ENCODE peak calls at places on chromosomes 12 and 14, in five cellular contexts. V is right lobe of liver, B is IMR-90, D is suprapubic skin, O is adrenal gland. U is an unnamed sample.

GRCh38 chr12:77229640-77230442 is 164.5 kb upstream of the E2F7 start:
- DNase-seq in O (no peak), V (no peak), B (no peak), D (no peak), U (no peak)

GRCh38 chr14:88948199-88948598 is 123.7 kb downstream of the TTC8 start:
- DNase-seq in O (no peak), V (no peak), B (peak), D (no peak), U (no peak)

GRCh38 chr12:27571463-27571862 is 47.5 kb downstream of the PPFIBP1 start:
- DNase-seq in B (peak), O (no peak), D (no peak), V (no peak), U (no peak)

GRCh38 chr14:66752109-66752508 is 244.2 kb downstream of the GPHN start:
- DNase-seq in O (no peak), V (no peak), D (no peak), B (no peak), U (no peak)

GRCh38 chr12:14635776-14636175 is 60.6 kb downstream of the GUCY2C start:
- DNase-seq in O (no peak), D (no peak), B (no peak), V (no peak), U (no peak)

GRCh38 chr12:130870442-130871285 is 1.2 kb upstream of the RAN start:
- DNase-seq in V (peak), D (peak), O (peak), B (peak), U (peak)

GRCh38 chr14:60396718-60397343 is 89.0 kb downstream of the C14orf39 start:
- DNase-seq in B (peak), V (no peak), D (no peak), O (no peak), U (no peak)

GRCh38 chr12:31590730-31591307 is at the start of gene DENND5B:
- DNase-seq in B (peak), D (no peak), O (peak), V (peak), U (no peak)

GRCh38 chr12:53208877-53209463 is 1.9 kb upstream of the ITGB7 start:
- DNase-seq in O (no peak), V (no peak), D (no peak), B (no peak), U (no peak)

GRCh38 chr12:103538397-103538796 is 42.6 kb upstream of the C12orf42 start:
- DNase-seq in O (no peak), D (no peak), V (no peak), B (no peak), U (peak)

GRCh38 chr14:71141701-71142374 is 234.6 kb downstream of the PCNX1 start:
- DNase-seq in O (no peak), V (no peak), B (peak), D (peak), U (no peak)

GRCh38 chr12:48307269-48307668 is 43.5 kb downstream of the ZNF641 start:
- DNase-seq in B (no peak), O (no peak), V (no peak), D (no peak), U (no peak)

GRCh38 chr14:26925876-26926584 is 328.2 kb upstream of the NOVA1 start:
- DNase-seq in B (no peak), D (no peak), O (no peak), V (no peak), U (no peak)

GRCh38 chr12:6962285-6963015 is 8.0 kb downstream of the PHB2 start:
- DNase-seq in D (no peak), V (peak), O (no peak), B (no peak), U (no peak)

DNA sequence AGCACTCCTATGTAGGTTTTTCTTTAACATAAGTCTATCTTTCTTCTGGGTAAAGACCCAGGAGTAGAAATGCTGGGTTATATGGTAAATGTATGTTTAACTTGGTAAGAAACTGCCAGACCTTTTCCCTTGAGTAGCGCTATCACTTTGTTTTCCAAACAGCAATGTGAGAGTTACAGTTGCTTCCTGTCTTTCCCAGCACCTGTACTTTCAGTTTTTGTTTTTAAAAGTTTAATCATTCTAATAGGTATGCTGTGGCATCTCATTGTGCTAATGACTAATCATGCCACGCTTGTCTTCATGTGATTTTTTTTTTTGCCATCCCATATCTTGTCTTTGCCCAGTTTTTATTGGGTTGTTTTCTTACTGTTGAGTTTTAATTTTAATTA is 28.1 kb downstream of the GIT2 start:
- DNase-seq in B (no peak), O (no peak), D (no peak), V (no peak), U (no peak)
- H3K27ac ChIP-seq in B (no peak), O (no peak), D (no peak), V (peak), U (no peak)

DNA sequence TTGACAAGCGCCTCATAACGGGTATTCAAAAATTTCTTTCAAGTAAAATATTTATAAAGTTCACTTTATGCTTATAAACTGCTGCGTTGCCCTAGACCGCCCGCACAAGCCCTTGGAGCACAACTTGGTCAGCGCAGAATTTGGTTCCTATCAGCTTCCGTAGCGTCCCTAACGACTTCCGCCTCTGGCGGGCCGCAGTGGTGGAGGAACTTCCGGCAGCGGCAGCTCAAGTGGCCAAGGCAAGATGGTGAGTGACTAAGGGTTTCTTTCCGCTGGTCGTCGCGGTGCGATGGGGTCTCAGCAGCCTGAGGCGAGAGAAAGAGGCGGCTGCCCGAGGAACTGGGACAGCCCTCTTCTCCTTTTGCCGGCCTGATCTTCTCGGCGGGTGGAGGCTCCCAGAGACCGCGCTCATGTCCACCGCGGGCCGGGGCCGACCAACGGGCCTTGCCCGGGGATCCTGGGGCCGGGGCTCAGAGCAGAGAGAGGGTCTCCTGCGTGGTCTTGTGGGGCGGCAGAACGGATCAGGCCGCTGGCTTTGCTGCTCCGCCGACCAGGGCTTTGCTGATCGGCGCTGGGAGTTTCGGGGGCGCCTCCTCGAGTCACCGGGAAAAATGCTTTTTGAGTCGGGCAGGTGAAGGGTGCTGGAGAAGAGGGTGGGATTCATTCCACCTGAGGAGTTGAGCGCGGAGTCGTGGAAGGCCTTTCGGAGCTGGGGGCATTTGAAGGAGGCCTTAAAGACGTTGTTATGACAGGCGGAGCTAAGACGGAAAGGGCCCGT is at the start of gene PSMC1:
- DNase-seq in B (peak), D (peak), O (peak), V (peak), U (peak)
- TF ChIP-seq POLR2A in B (peak), D (peak), O (peak), V (peak), U (no peak)

GRCh38 chr14:95561001-95561412 is 26.2 kb downstream of the GLRX5 start:
- DNase-seq in D (peak), B (peak), O (peak), V (peak), U (peak)
- TF ChIP-seq CTCF in D (peak), B (peak), O (peak), V (peak), U (peak)

GRCh38 chr12:88453323-88453722 is 126.9 kb downstream of the KITLG start:
- DNase-seq in D (no peak), B (peak), V (no peak), O (no peak), U (no peak)
- H3K27ac ChIP-seq in D (no peak), B (no peak), V (no peak), O (no peak), U (no peak)

U was measured in esophagus muscularis mucosa.